ENCODE peak calls at places on chromosomes 5 and 9, in ten cellular contexts. One of them, this sample, is unnamed.

GRCh38 chr5:90528704-90529233 is 615 bp downstream of the LYSMD3 start:
- DNase-seq in activated CD8-positive, alpha-beta memory T cell treated with anti-CD3 and anti-CD28 coated beads for 24 hours: peak; percentile 59
- DNase-seq in heart left ventricle: no peak
- DNase-seq in GOT3: no peak
- DNase-seq in epithelial cell of esophagus: peak; percentile 23
- DNase-seq in IMR-90: peak; percentile 29
- DNase-seq in stimulated activated CD4-positive, alpha-beta T cell treated with anti-CD3 and anti-CD28 coated beads, Interleukin-12 subunit alpha, Interleukin-12 subunit beta, amount 100 ng/mL, for 24 hours: no peak
- DNase-seq in aorta: no peak
- DNase-seq in GM04504: no peak
- DNase-seq in mesenchymal stem cell: peak; percentile 62
- DNase-seq in this sample: no peak

GRCh38 chr9:122226142-122226757 is 2.5 kb downstream of the LHX6 start:
- DNase-seq in activated CD8-positive, alpha-beta memory T cell treated with anti-CD3 and anti-CD28 coated beads for 24 hours: no peak
- DNase-seq in heart left ventricle: no peak
- DNase-seq in GOT3: no peak
- DNase-seq in epithelial cell of esophagus: no peak
- DNase-seq in IMR-90: no peak
- DNase-seq in stimulated activated CD4-positive, alpha-beta T cell treated with anti-CD3 and anti-CD28 coated beads, Interleukin-12 subunit alpha, Interleukin-12 subunit beta, amount 100 ng/mL, for 24 hours: no peak
- DNase-seq in aorta: no peak
- DNase-seq in GM04504: no peak
- DNase-seq in mesenchymal stem cell: no peak
- DNase-seq in this sample: no peak

GRCh38 chr5:168939131-168939530 is 360.0 kb upstream of the PANK3 start:
- DNase-seq in activated CD8-positive, alpha-beta memory T cell treated with anti-CD3 and anti-CD28 coated beads for 24 hours: no peak
- DNase-seq in heart left ventricle: no peak
- DNase-seq in GOT3: no peak
- DNase-seq in epithelial cell of esophagus: no peak
- DNase-seq in IMR-90: no peak
- DNase-seq in stimulated activated CD4-positive, alpha-beta T cell treated with anti-CD3 and anti-CD28 coated beads, Interleukin-12 subunit alpha, Interleukin-12 subunit beta, amount 100 ng/mL, for 24 hours: no peak
- DNase-seq in aorta: no peak
- DNase-seq in GM04504: no peak
- DNase-seq in mesenchymal stem cell: peak; percentile 1
- DNase-seq in this sample: no peak

GRCh38 chr5:88674262-88675158 is 208.5 kb downstream of the MEF2C start:
- DNase-seq in activated CD8-positive, alpha-beta memory T cell treated with anti-CD3 and anti-CD28 coated beads for 24 hours: no peak
- DNase-seq in heart left ventricle: no peak
- DNase-seq in GOT3: no peak
- DNase-seq in epithelial cell of esophagus: peak; percentile 26
- DNase-seq in IMR-90: no peak
- DNase-seq in stimulated activated CD4-positive, alpha-beta T cell treated with anti-CD3 and anti-CD28 coated beads, Interleukin-12 subunit alpha, Interleukin-12 subunit beta, amount 100 ng/mL, for 24 hours: no peak
- DNase-seq in aorta: peak; percentile 78
- DNase-seq in GM04504: no peak
- DNase-seq in mesenchymal stem cell: no peak
- DNase-seq in this sample: no peak

GRCh38 chr5:133653602-133653995 is 41.3 kb upstream of the FSTL4 start:
- DNase-seq in activated CD8-positive, alpha-beta memory T cell treated with anti-CD3 and anti-CD28 coated beads for 24 hours: no peak
- DNase-seq in heart left ventricle: no peak
- DNase-seq in GOT3: no peak
- DNase-seq in epithelial cell of esophagus: no peak
- DNase-seq in IMR-90: no peak
- DNase-seq in stimulated activated CD4-positive, alpha-beta T cell treated with anti-CD3 and anti-CD28 coated beads, Interleukin-12 subunit alpha, Interleukin-12 subunit beta, amount 100 ng/mL, for 24 hours: no peak
- DNase-seq in aorta: no peak
- DNase-seq in GM04504: no peak
- DNase-seq in mesenchymal stem cell: no peak
- DNase-seq in this sample: no peak

GRCh38 chr9:69470186-69470977 is 145.4 kb downstream of the ENTREP1 start:
- DNase-seq in activated CD8-positive, alpha-beta memory T cell treated with anti-CD3 and anti-CD28 coated beads for 24 hours: no peak
- DNase-seq in heart left ventricle: no peak
- DNase-seq in GOT3: no peak
- DNase-seq in epithelial cell of esophagus: no peak
- DNase-seq in IMR-90: no peak
- DNase-seq in stimulated activated CD4-positive, alpha-beta T cell treated with anti-CD3 and anti-CD28 coated beads, Interleukin-12 subunit alpha, Interleukin-12 subunit beta, amount 100 ng/mL, for 24 hours: no peak
- DNase-seq in aorta: no peak
- DNase-seq in GM04504: no peak
- DNase-seq in mesenchymal stem cell: no peak
- DNase-seq in this sample: no peak

GRCh38 chr9:6153425-6153824 is 62.2 kb upstream of the IL33 start:
- DNase-seq in activated CD8-positive, alpha-beta memory T cell treated with anti-CD3 and anti-CD28 coated beads for 24 hours: no peak
- DNase-seq in heart left ventricle: no peak
- DNase-seq in GOT3: no peak
- DNase-seq in epithelial cell of esophagus: peak; percentile 81
- DNase-seq in IMR-90: peak; percentile 20
- DNase-seq in stimulated activated CD4-positive, alpha-beta T cell treated with anti-CD3 and anti-CD28 coated beads, Interleukin-12 subunit alpha, Interleukin-12 subunit beta, amount 100 ng/mL, for 24 hours: no peak
- DNase-seq in aorta: no peak
- DNase-seq in GM04504: no peak
- DNase-seq in mesenchymal stem cell: no peak
- DNase-seq in this sample: no peak

GRCh38 chr9:37643214-37643613 is 7.5 kb upstream of the FRMPD1 start:
- DNase-seq in activated CD8-positive, alpha-beta memory T cell treated with anti-CD3 and anti-CD28 coated beads for 24 hours: no peak
- DNase-seq in heart left ventricle: no peak
- DNase-seq in GOT3: no peak
- DNase-seq in epithelial cell of esophagus: no peak
- DNase-seq in IMR-90: no peak
- DNase-seq in stimulated activated CD4-positive, alpha-beta T cell treated with anti-CD3 and anti-CD28 coated beads, Interleukin-12 subunit alpha, Interleukin-12 subunit beta, amount 100 ng/mL, for 24 hours: no peak
- DNase-seq in aorta: no peak
- DNase-seq in GM04504: no peak
- DNase-seq in mesenchymal stem cell: no peak
- DNase-seq in this sample: no peak

GRCh38 chr5:115531787-115532367 is 12.7 kb downstream of the FEM1C start:
- DNase-seq in activated CD8-positive, alpha-beta memory T cell treated with anti-CD3 and anti-CD28 coated beads for 24 hours: no peak
- DNase-seq in heart left ventricle: no peak
- DNase-seq in GOT3: no peak
- DNase-seq in epithelial cell of esophagus: no peak
- DNase-seq in IMR-90: no peak
- DNase-seq in stimulated activated CD4-positive, alpha-beta T cell treated with anti-CD3 and anti-CD28 coated beads, Interleukin-12 subunit alpha, Interleukin-12 subunit beta, amount 100 ng/mL, for 24 hours: no peak
- DNase-seq in aorta: no peak
- DNase-seq in GM04504: no peak
- DNase-seq in mesenchymal stem cell: no peak
- DNase-seq in this sample: no peak

GRCh38 chr5:180180198-180180820 is 28.7 kb downstream of the RASGEF1C start:
- DNase-seq in activated CD8-positive, alpha-beta memory T cell treated with anti-CD3 and anti-CD28 coated beads for 24 hours: no peak
- DNase-seq in heart left ventricle: no peak
- DNase-seq in GOT3: no peak
- DNase-seq in epithelial cell of esophagus: no peak
- DNase-seq in IMR-90: no peak
- DNase-seq in stimulated activated CD4-positive, alpha-beta T cell treated with anti-CD3 and anti-CD28 coated beads, Interleukin-12 subunit alpha, Interleukin-12 subunit beta, amount 100 ng/mL, for 24 hours: no peak
- DNase-seq in aorta: no peak
- DNase-seq in GM04504: no peak
- DNase-seq in mesenchymal stem cell: no peak
- DNase-seq in this sample: no peak

GRCh38 chr9:98342103-98342818 is 86.8 kb upstream of the TBC1D2 start:
- DNase-seq in activated CD8-positive, alpha-beta memory T cell treated with anti-CD3 and anti-CD28 coated beads for 24 hours: no peak
- DNase-seq in heart left ventricle: no peak
- DNase-seq in GOT3: no peak
- DNase-seq in epithelial cell of esophagus: no peak
- DNase-seq in IMR-90: no peak
- DNase-seq in stimulated activated CD4-positive, alpha-beta T cell treated with anti-CD3 and anti-CD28 coated beads, Interleukin-12 subunit alpha, Interleukin-12 subunit beta, amount 100 ng/mL, for 24 hours: no peak
- DNase-seq in aorta: no peak
- DNase-seq in GM04504: no peak
- DNase-seq in mesenchymal stem cell: no peak
- DNase-seq in this sample: no peak

GRCh38 chr9:107389617-107390071 is 99.9 kb downstream of the KLF4 start:
- DNase-seq in activated CD8-positive, alpha-beta memory T cell treated with anti-CD3 and anti-CD28 coated beads for 24 hours: no peak
- DNase-seq in heart left ventricle: peak; percentile 59
- DNase-seq in GOT3: no peak
- DNase-seq in epithelial cell of esophagus: peak; percentile 94
- DNase-seq in IMR-90: peak; percentile 16
- DNase-seq in stimulated activated CD4-positive, alpha-beta T cell treated with anti-CD3 and anti-CD28 coated beads, Interleukin-12 subunit alpha, Interleukin-12 subunit beta, amount 100 ng/mL, for 24 hours: no peak
- DNase-seq in aorta: no peak
- DNase-seq in GM04504: peak; percentile 50
- DNase-seq in mesenchymal stem cell: peak; percentile 21
- DNase-seq in this sample: no peak

GRCh38 chr9:124716795-124717194 is 54.3 kb downstream of the NR6A1 start:
- DNase-seq in activated CD8-positive, alpha-beta memory T cell treated with anti-CD3 and anti-CD28 coated beads for 24 hours: no peak
- DNase-seq in heart left ventricle: no peak
- DNase-seq in GOT3: no peak
- DNase-seq in epithelial cell of esophagus: peak; percentile 74
- DNase-seq in IMR-90: peak; percentile 76
- DNase-seq in stimulated activated CD4-positive, alpha-beta T cell treated with anti-CD3 and anti-CD28 coated beads, Interleukin-12 subunit alpha, Interleukin-12 subunit beta, amount 100 ng/mL, for 24 hours: no peak
- DNase-seq in aorta: no peak
- DNase-seq in GM04504: no peak
- DNase-seq in mesenchymal stem cell: no peak
- DNase-seq in this sample: no peak

GRCh38 chr5:136337788-136338187 is 27.6 kb downstream of the TRPC7 start:
- DNase-seq in activated CD8-positive, alpha-beta memory T cell treated with anti-CD3 and anti-CD28 coated beads for 24 hours: no peak
- DNase-seq in heart left ventricle: no peak
- DNase-seq in GOT3: no peak
- DNase-seq in epithelial cell of esophagus: no peak
- DNase-seq in IMR-90: no peak
- DNase-seq in stimulated activated CD4-positive, alpha-beta T cell treated with anti-CD3 and anti-CD28 coated beads, Interleukin-12 subunit alpha, Interleukin-12 subunit beta, amount 100 ng/mL, for 24 hours: no peak
- DNase-seq in aorta: no peak
- DNase-seq in GM04504: no peak
- DNase-seq in mesenchymal stem cell: no peak
- DNase-seq in this sample: no peak

GRCh38 chr5:178244566-178244965 is 12.0 kb upstream of the PHYKPL start:
- DNase-seq in activated CD8-positive, alpha-beta memory T cell treated with anti-CD3 and anti-CD28 coated beads for 24 hours: no peak
- DNase-seq in heart left ventricle: no peak
- DNase-seq in GOT3: no peak
- DNase-seq in epithelial cell of esophagus: peak; percentile 58
- DNase-seq in IMR-90: peak; percentile 66
- DNase-seq in stimulated activated CD4-positive, alpha-beta T cell treated with anti-CD3 and anti-CD28 coated beads, Interleukin-12 subunit alpha, Interleukin-12 subunit beta, amount 100 ng/mL, for 24 hours: no peak
- DNase-seq in aorta: no peak
- DNase-seq in GM04504: no peak
- DNase-seq in mesenchymal stem cell: no peak
- DNase-seq in this sample: no peak

GRCh38 chr9:136010176-136010575 is 49.0 kb upstream of the UBAC1 start:
- DNase-seq in activated CD8-positive, alpha-beta memory T cell treated with anti-CD3 and anti-CD28 coated beads for 24 hours: no peak
- DNase-seq in heart left ventricle: peak; percentile 22
- DNase-seq in GOT3: no peak
- DNase-seq in epithelial cell of esophagus: no peak
- DNase-seq in IMR-90: no peak
- DNase-seq in stimulated activated CD4-positive, alpha-beta T cell treated with anti-CD3 and anti-CD28 coated beads, Interleukin-12 subunit alpha, Interleukin-12 subunit beta, amount 100 ng/mL, for 24 hours: no peak
- DNase-seq in aorta: no peak
- DNase-seq in GM04504: no peak
- DNase-seq in mesenchymal stem cell: no peak
- DNase-seq in this sample: no peak

This sample was measured in HFF-Myc.